ENCODE peak calls at places on chromosomes 5 and 9, in seven cellular contexts. Z is nucleus accumbens; H is DND-41; E is stimulated activated CD4-positive, alpha-beta T cell treated with anti-CD3 and anti-CD28 coated beads, Interleukin-15, amount 100 ng/mL, for 24 hours; V is activated naive CD8-positive, alpha-beta T cell treated with anti-CD3 and anti-CD28 coated beads, Interleukin-2, amount 50 U/mL, for 16 hours; W is foreskin fibroblast; D is fibroblast of lung. S is an unnamed sample.

GRCh38 chr5:24850911-24851310 is 206.1 kb upstream of the CDH10 start:
- DNase-seq in H (no peak), V (no peak), E (no peak), Z (no peak), D (peak; percentile 6), W (no peak), S (no peak)

GRCh38 chr5:109740329-109740728 is 50.6 kb downstream of the MAN2A1 start:
- DNase-seq in D (peak; percentile 72), E (no peak), Z (no peak), W (peak; percentile 12), V (no peak), H (no peak), S (no peak)

GRCh38 chr9:136525841-136526499 is 19.9 kb downstream of the NOTCH1 start:
- DNase-seq in V (no peak), W (no peak), E (no peak), Z (peak; percentile 86), H (no peak), D (no peak), S (peak; percentile 37)

GRCh38 chr5:149839761-149840160 is 104.8 kb downstream of the PDE6A start:
- DNase-seq in Z (no peak), V (no peak), E (no peak), H (no peak), D (no peak), W (peak; percentile 68), S (no peak)

GRCh38 chr9:129525781-129526180 is 95.1 kb downstream of the C9orf50 start:
- DNase-seq in H (no peak), W (no peak), V (no peak), E (no peak), D (no peak), Z (no peak), S (peak; percentile 63)

GRCh38 chr5:175706499-175706898 is 48.6 kb downstream of the HRH2 start:
- DNase-seq in H (no peak), V (no peak), D (no peak), W (no peak), Z (no peak), E (no peak), S (no peak)

GRCh38 chr5:96817496-96817895 is 9.8 kb upstream of the ERAP1 start:
- DNase-seq in W (no peak), H (peak; percentile 63), E (no peak), Z (no peak), V (no peak), D (peak; percentile 14), S (no peak)

GRCh38 chr9:89359636-89360315 is 41.5 kb downstream of the SECISBP2 start:
- DNase-seq in Z (no peak), V (no peak), E (no peak), D (peak; percentile 4), H (no peak), W (peak; percentile 50), S (no peak)

GRCh38 chr5:149128023-149128875 is 13.0 kb upstream of the ABLIM3 start:
- DNase-seq in E (peak; percentile 35), H (peak; percentile 34), Z (no peak), W (peak; percentile 81), V (no peak), D (no peak), S (no peak)

GRCh38 chr9:133788819-133789733 is 50.9 kb upstream of the SARDH start:
- DNase-seq in Z (peak; percentile 83), W (no peak), D (no peak), E (no peak), V (no peak), H (no peak), S (no peak)

GRCh38 chr9:99051353-99051752 is 53.6 kb upstream of the TGFBR1 start:
- DNase-seq in D (no peak), W (no peak), E (no peak), Z (no peak), V (no peak), H (no peak), S (peak; percentile 3)

GRCh38 chr9:2367970-2368369 is 253.6 kb upstream of the VLDLR start:
- DNase-seq in E (no peak), D (no peak), W (no peak), H (no peak), V (no peak), Z (no peak), S (no peak)

GRCh38 chr5:91225848-91226686 is 157.1 kb downstream of the ARRDC3 start:
- DNase-seq in V (peak; percentile 21), Z (no peak), H (peak; percentile 51), W (no peak), D (peak; percentile 15), E (peak; percentile 66), S (no peak)

GRCh38 chr9:92294297-92294676 is 790 bp upstream of the IARS1 start:
- DNase-seq in Z (no peak), H (peak; percentile 19), W (peak; percentile 54), D (peak; percentile 27), V (no peak), E (peak; percentile 31), S (peak; percentile 10)

GRCh38 chr9:132683873-132684272 is 13.6 kb downstream of the GTF3C4 start:
- DNase-seq in H (no peak), V (no peak), Z (no peak), E (no peak), D (no peak), W (no peak), S (no peak)

GRCh38 chr5:139439013-139439903 is at the start of gene DNAJC18:
- DNase-seq in V (peak; percentile 80), Z (peak; percentile 90), E (peak; percentile 95), D (peak; percentile 83), W (peak; percentile 96), H (peak; percentile 91), S (peak; percentile 86)

GRCh38 chr9:90342607-90343006 is 300.0 kb downstream of the DIRAS2 start:
- DNase-seq in D (no peak), W (no peak), V (no peak), H (no peak), E (no peak), Z (no peak), S (no peak)

GRCh38 chr5:30041831-30042385 is 1151.6 kb upstream of the CDH6 start:
- DNase-seq in W (no peak), Z (no peak), D (no peak), E (no peak), V (no peak), H (no peak), S (no peak)

GRCh38 chr9:114008667-114009410 is 69.3 kb downstream of the AMBP start:
- DNase-seq in E (no peak), H (no peak), W (no peak), D (no peak), V (no peak), Z (no peak), S (no peak)

GRCh38 chr5:72693546-72693945 is 122.9 kb upstream of the TNPO1 start:
- DNase-seq in E (no peak), D (no peak), H (no peak), V (no peak), W (peak; percentile 13), Z (no peak), S (no peak)

GRCh38 chr5:24167791-24168190 is 477.0 kb downstream of the CDH10 start:
- DNase-seq in E (no peak), Z (no peak), H (no peak), V (no peak), W (peak; percentile 13), D (peak; percentile 7), S (no peak)

GRCh38 chr5:8363133-8363532 is 494.2 kb downstream of the MTRR start:
- DNase-seq in W (peak; percentile 4), E (no peak), H (no peak), Z (no peak), V (no peak), D (peak; percentile 67), S (no peak)

S was measured in NCI-H2171 treated with DMSO at 0.1 percent for 48 hours.